ENCODE peak calls at places on chromosomes 2 and 18, in six cellular contexts. Y, M, E, Q, S and K are unnamed samples. For H3K4me1, the result is how much of the 10 kb centered on the place peaks cover.

GRCh38 chr2:56018202-56018601 is 94.6 kb upstream of the EFEMP1 start:
- DNase-seq in Y (no peak), M (no peak), E (no peak), Q (peak), S (no peak), K (no peak)

GRCh38 chr2:76391663-76392062 is 680.9 kb upstream of the GCFC2 start:
- DNase-seq in Y (no peak), M (peak), E (no peak), Q (no peak), S (no peak), K (no peak)

GRCh38 chr2:127092306-127092705 is 14.6 kb downstream of the BIN1 start:
- DNase-seq in Y (no peak), M (no peak), E (no peak), Q (no peak), S (no peak), K (no peak)

GRCh38 chr2:233942731-233943130 is 25.6 kb downstream of the TRPM8 start:
- DNase-seq in Y (no peak), M (no peak), E (no peak), Q (no peak), S (no peak), K (no peak)

GRCh38 chr18:70172225-70172624 is 33.3 kb downstream of the RTTN start:
- DNase-seq in Y (no peak), M (no peak), E (no peak), Q (no peak), S (no peak), K (no peak)

GRCh38 chr2:120180066-120180465 is 43.1 kb downstream of the TMEM185B start:
- DNase-seq in Y (no peak), M (peak), E (no peak), Q (no peak), S (no peak), K (no peak)

GRCh38 chr2:64331430-64331700 is 122.6 kb upstream of the LGALSL start:
- DNase-seq in Y (no peak), M (peak), E (no peak), Q (no peak), S (peak), K (no peak)

GRCh38 chr18:77162580-77162979 is 30.0 kb upstream of the MBP start:
- DNase-seq in Y (no peak), M (no peak), E (no peak), Q (no peak), S (no peak), K (no peak)

GRCh38 chr18:63307555-63308200 is 11.9 kb downstream of the BCL2 start:
- DNase-seq in Y (no peak), M (no peak), E (peak), Q (no peak), S (no peak), K (no peak)

GRCh38 chr2:47299555-47299954 is 103.4 kb upstream of the MSH2 start:
- DNase-seq in Y (no peak), M (no peak), E (peak), Q (no peak), S (no peak), K (no peak)

GRCh38 chr18:80046961-80047541 is 12.8 kb downstream of the RBFA start:
- DNase-seq in Y (no peak), M (no peak), E (no peak), Q (no peak), S (no peak), K (no peak)

GRCh38 chr2:16242906-16243305 is 302.6 kb downstream of the MYCN start:
- DNase-seq in Y (peak), M (no peak), E (no peak), Q (no peak), S (no peak), K (no peak)

GRCh38 chr2:152875832-152876669 is 157.6 kb downstream of the ARL6IP6 start:
- DNase-seq in Y (no peak), M (no peak), E (peak), Q (no peak), S (no peak), K (no peak)

GRCh38 chr2:189772212-189772611 is 9.6 kb upstream of the OSGEPL1 start:
- DNase-seq in Y (no peak), M (no peak), E (no peak), Q (no peak), S (no peak), K (no peak)

GRCh38 chr18:80109676-80110078 is 615 bp downstream of the ADNP2 start:
- DNase-seq in Y (no peak), M (peak), E (peak), Q (peak), S (peak), K (peak)

GRCh38 chr2:239910404-239910803 is 114.7 kb downstream of the NDUFA10 start:
- DNase-seq in Y (no peak), M (no peak), E (no peak), Q (no peak), S (peak), K (no peak)
- H3K4me1 ChIP-seq in Y (under half), M (under half), E (under half), Q (under half), S (under half), K (under half)

GRCh38 chr2:237411683-237412349 is 2.1 kb downstream of the COL6A3 start:
- DNase-seq in Y (no peak), M (no peak), E (no peak), Q (no peak), S (no peak), K (no peak)
- H3K4me1 ChIP-seq in Y (under half), M (under half), E (under half), Q (under half), S (under half), K (under half)

DNA sequence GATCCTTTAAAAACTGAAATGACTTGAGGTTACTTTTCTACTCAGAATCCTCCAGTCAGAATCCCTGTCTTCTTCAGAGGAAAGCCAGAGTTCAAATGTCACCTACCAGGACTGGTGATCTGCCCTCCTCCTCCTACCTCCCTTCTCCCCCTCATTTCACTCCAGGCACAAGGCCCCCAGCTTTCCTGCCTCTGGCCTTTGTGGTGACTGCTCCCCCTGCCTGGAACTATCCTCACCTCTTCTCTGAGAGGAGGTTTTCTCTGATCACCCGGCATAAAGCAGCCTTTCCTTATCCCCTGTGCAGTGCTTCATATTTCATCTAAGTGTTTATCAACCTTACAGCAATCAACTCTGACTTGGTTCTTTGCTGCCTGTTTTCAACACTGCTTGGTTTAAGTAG is 6.8 kb downstream of the B3GNT2 start:
- DNase-seq in Y (no peak), M (peak), E (no peak), Q (no peak), S (no peak), K (no peak)
- H3K4me1 ChIP-seq in Y (half or more), M (under half), E (under half), Q (under half), S (under half), K (half or more)

GRCh38 chr2:167333245-167333644 is 445.0 kb downstream of the XIRP2 start:
- DNase-seq in Y (no peak), M (peak), E (no peak), Q (no peak), S (no peak), K (no peak)
- H3K4me1 ChIP-seq in Y (under half), M (under half), E (under half), Q (under half), S (under half), K (under half)

DNA sequence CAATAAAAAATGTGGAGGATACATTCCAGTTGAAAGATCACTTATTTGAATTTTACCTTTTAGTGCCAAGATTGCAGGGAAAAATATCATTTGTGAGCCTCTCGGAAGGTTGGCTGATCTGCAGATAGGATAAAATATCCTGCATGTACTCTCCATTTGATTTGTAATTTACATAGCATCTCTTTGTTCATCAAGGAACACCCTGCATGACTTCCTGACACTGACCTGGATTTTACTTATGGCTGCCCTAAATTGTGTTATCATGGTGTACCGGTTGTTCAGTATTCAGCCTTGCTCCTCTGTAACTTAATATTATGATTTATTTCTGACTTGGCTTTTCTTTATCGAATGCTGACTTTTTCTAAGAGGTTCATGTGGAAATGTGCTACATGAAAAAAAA is 226.4 kb downstream of the PIK3C3 start:
- DNase-seq in Y (no peak), M (no peak), E (no peak), Q (no peak), S (no peak), K (no peak)
- H3K4me1 ChIP-seq in Y (under half), M (under half), E (under half), Q (under half), S (under half), K (under half)